ENCODE peak calls at places on chromosomes 1 and 21, in five cellular contexts. One of them, this sample, is unnamed.

GRCh38 chr1:178418284-178418955 is 78.3 kb downstream of the CLEC20A start:
- DNase-seq in endothelial cell of umbilical vein: no peak
- DNase-seq in HCT116: no peak
- DNase-seq in breast epithelium: no peak
- DNase-seq in esophagus muscularis mucosa: no peak
- DNase-seq in this sample: no peak

GRCh38 chr1:239722080-239722479 is 335.7 kb downstream of the CHRM3 start:
- DNase-seq in endothelial cell of umbilical vein: no peak
- DNase-seq in HCT116: no peak
- DNase-seq in breast epithelium: no peak
- DNase-seq in esophagus muscularis mucosa: no peak
- DNase-seq in this sample: no peak

GRCh38 chr1:28039341-28039740 is 49.1 kb downstream of the EYA3 start:
- DNase-seq in endothelial cell of umbilical vein: no peak
- DNase-seq in HCT116: no peak
- DNase-seq in breast epithelium: no peak
- DNase-seq in esophagus muscularis mucosa: no peak
- DNase-seq in this sample: no peak

GRCh38 chr1:26190373-26190987 is at the start of gene CATSPER4:
- DNase-seq in endothelial cell of umbilical vein: no peak
- DNase-seq in HCT116: no peak
- DNase-seq in breast epithelium: no peak
- DNase-seq in esophagus muscularis mucosa: no peak
- DNase-seq in this sample: no peak

GRCh38 chr1:85464497-85465098 is 361 bp downstream of the DDAH1 start:
- DNase-seq in endothelial cell of umbilical vein: peak; percentile 90
- DNase-seq in HCT116: peak; percentile 15
- DNase-seq in breast epithelium: peak; percentile 30
- DNase-seq in esophagus muscularis mucosa: no peak
- DNase-seq in this sample: no peak

GRCh38 chr1:27595597-27595996 is 8.3 kb downstream of the AHDC1 start:
- DNase-seq in endothelial cell of umbilical vein: no peak
- DNase-seq in HCT116: no peak
- DNase-seq in breast epithelium: no peak
- DNase-seq in esophagus muscularis mucosa: no peak
- DNase-seq in this sample: no peak

GRCh38 chr21:41242238-41242829 is 74.3 kb upstream of the FAM3B start:
- DNase-seq in endothelial cell of umbilical vein: no peak
- DNase-seq in HCT116: no peak
- DNase-seq in breast epithelium: no peak
- DNase-seq in esophagus muscularis mucosa: no peak
- DNase-seq in this sample: peak; percentile 32

GRCh38 chr1:227741166-227741870 is 6.1 kb downstream of the SNAP47 start:
- DNase-seq in endothelial cell of umbilical vein: no peak
- DNase-seq in HCT116: no peak
- DNase-seq in breast epithelium: no peak
- DNase-seq in esophagus muscularis mucosa: no peak
- DNase-seq in this sample: no peak

GRCh38 chr1:151024540-151025146 is 11.7 kb upstream of the BNIPL start:
- DNase-seq in endothelial cell of umbilical vein: peak; percentile 74
- DNase-seq in HCT116: peak; percentile 46
- DNase-seq in breast epithelium: peak; percentile 68
- DNase-seq in esophagus muscularis mucosa: peak; percentile 93
- DNase-seq in this sample: no peak

GRCh38 chr1:207362962-207363858 is 41.7 kb downstream of the CD55 start:
- DNase-seq in endothelial cell of umbilical vein: no peak
- DNase-seq in HCT116: no peak
- DNase-seq in breast epithelium: no peak
- DNase-seq in esophagus muscularis mucosa: no peak
- DNase-seq in this sample: no peak

GRCh38 chr1:201813226-201813625 is 15.7 kb upstream of the IPO9 start:
- DNase-seq in endothelial cell of umbilical vein: no peak
- DNase-seq in HCT116: no peak
- DNase-seq in breast epithelium: no peak
- DNase-seq in esophagus muscularis mucosa: no peak
- DNase-seq in this sample: no peak

GRCh38 chr1:63640633-63641567 is 47.7 kb downstream of the PGM1 start:
- DNase-seq in endothelial cell of umbilical vein: no peak
- DNase-seq in HCT116: no peak
- DNase-seq in breast epithelium: no peak
- DNase-seq in esophagus muscularis mucosa: no peak
- DNase-seq in this sample: no peak

GRCh38 chr21:46633561-46633960 is 1.9 kb upstream of the PRMT2 start:
- DNase-seq in endothelial cell of umbilical vein: no peak
- DNase-seq in HCT116: no peak
- DNase-seq in breast epithelium: no peak
- DNase-seq in esophagus muscularis mucosa: no peak
- DNase-seq in this sample: no peak

GRCh38 chr1:155004352-155005075 is 1.9 kb downstream of the ZBTB7B start:
- DNase-seq in endothelial cell of umbilical vein: no peak
- DNase-seq in HCT116: no peak
- DNase-seq in breast epithelium: no peak
- DNase-seq in esophagus muscularis mucosa: no peak
- DNase-seq in this sample: no peak

GRCh38 chr1:214850432-214851010 is 232.0 kb upstream of the KCNK2 start:
- DNase-seq in endothelial cell of umbilical vein: no peak
- DNase-seq in HCT116: no peak
- DNase-seq in breast epithelium: no peak
- DNase-seq in esophagus muscularis mucosa: no peak
- DNase-seq in this sample: no peak

GRCh38 chr1:99137546-99138206 is 126.6 kb upstream of the PLPPR4 start:
- DNase-seq in endothelial cell of umbilical vein: no peak
- DNase-seq in HCT116: no peak
- DNase-seq in breast epithelium: no peak
- DNase-seq in esophagus muscularis mucosa: no peak
- DNase-seq in this sample: no peak

GRCh38 chr1:219312967-219313366 is 139.3 kb downstream of the LYPLAL1 start:
- DNase-seq in endothelial cell of umbilical vein: peak; percentile 71
- DNase-seq in HCT116: no peak
- DNase-seq in breast epithelium: no peak
- DNase-seq in esophagus muscularis mucosa: no peak
- DNase-seq in this sample: no peak

GRCh38 chr1:116962976-116963639 is 38.5 kb upstream of the CD101 start:
- DNase-seq in endothelial cell of umbilical vein: no peak
- DNase-seq in HCT116: no peak
- DNase-seq in breast epithelium: no peak
- DNase-seq in esophagus muscularis mucosa: peak; percentile 62
- DNase-seq in this sample: peak; percentile 54

GRCh38 chr1:67574221-67574620 is 110.8 kb upstream of the GADD45A start:
- DNase-seq in endothelial cell of umbilical vein: no peak
- DNase-seq in HCT116: no peak
- DNase-seq in breast epithelium: no peak
- DNase-seq in esophagus muscularis mucosa: no peak
- DNase-seq in this sample: no peak

GRCh38 chr1:28309702-28310101 is 19.1 kb upstream of the MED18 start:
- DNase-seq in endothelial cell of umbilical vein: no peak
- DNase-seq in HCT116: no peak
- DNase-seq in breast epithelium: no peak
- DNase-seq in esophagus muscularis mucosa: no peak
- DNase-seq in this sample: no peak

GRCh38 chr1:222970711-222971110 is 155.9 kb downstream of the DISP1 start:
- DNase-seq in endothelial cell of umbilical vein: no peak
- DNase-seq in HCT116: no peak
- DNase-seq in breast epithelium: no peak
- DNase-seq in esophagus muscularis mucosa: no peak
- DNase-seq in this sample: no peak

GRCh38 chr1:222975472-222976122 is 160.8 kb downstream of the DISP1 start:
- DNase-seq in endothelial cell of umbilical vein: no peak
- DNase-seq in HCT116: no peak
- DNase-seq in breast epithelium: no peak
- DNase-seq in esophagus muscularis mucosa: no peak
- DNase-seq in this sample: no peak

GRCh38 chr1:222974496-222974895 is 159.7 kb downstream of the DISP1 start:
- DNase-seq in endothelial cell of umbilical vein: peak; percentile 28
- DNase-seq in HCT116: no peak
- DNase-seq in breast epithelium: no peak
- DNase-seq in esophagus muscularis mucosa: no peak
- DNase-seq in this sample: no peak

GRCh38 chr1:222973561-222973960 is 158.7 kb downstream of the DISP1 start:
- DNase-seq in endothelial cell of umbilical vein: no peak
- DNase-seq in HCT116: no peak
- DNase-seq in breast epithelium: no peak
- DNase-seq in esophagus muscularis mucosa: no peak
- DNase-seq in this sample: no peak

DNA sequence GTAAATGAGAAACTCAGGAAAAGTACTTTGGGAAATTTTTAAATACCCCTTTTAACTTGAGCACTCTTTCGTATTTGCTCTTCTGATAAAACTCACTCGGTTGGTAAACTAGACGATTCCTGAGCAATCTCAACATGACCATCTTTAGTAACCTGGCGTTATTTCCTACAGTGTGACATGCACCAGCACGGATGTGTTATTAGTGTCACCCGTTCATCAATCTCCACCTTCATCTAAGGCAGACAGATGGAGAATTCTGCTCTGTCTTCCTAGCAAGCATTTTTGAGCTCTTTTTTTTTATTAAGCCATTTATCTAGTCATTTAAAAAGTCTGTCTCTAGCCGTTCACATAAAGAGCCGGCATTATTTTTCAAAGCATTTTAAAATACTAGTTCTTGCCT is 155.2 kb downstream of the DISP1 start:
- DNase-seq in endothelial cell of umbilical vein: no peak
- DNase-seq in HCT116: no peak
- DNase-seq in breast epithelium: no peak
- DNase-seq in esophagus muscularis mucosa: no peak
- DNase-seq in this sample: no peak
- TF ChIP-seq POLR2AphosphoS5 in endothelial cell of umbilical vein: no peak
- TF ChIP-seq POLR2AphosphoS5 in HCT116: no peak
- TF ChIP-seq POLR2AphosphoS5 in breast epithelium: no peak
- TF ChIP-seq POLR2AphosphoS5 in esophagus muscularis mucosa: no peak
- TF ChIP-seq POLR2AphosphoS5 in this sample: no peak

DNA sequence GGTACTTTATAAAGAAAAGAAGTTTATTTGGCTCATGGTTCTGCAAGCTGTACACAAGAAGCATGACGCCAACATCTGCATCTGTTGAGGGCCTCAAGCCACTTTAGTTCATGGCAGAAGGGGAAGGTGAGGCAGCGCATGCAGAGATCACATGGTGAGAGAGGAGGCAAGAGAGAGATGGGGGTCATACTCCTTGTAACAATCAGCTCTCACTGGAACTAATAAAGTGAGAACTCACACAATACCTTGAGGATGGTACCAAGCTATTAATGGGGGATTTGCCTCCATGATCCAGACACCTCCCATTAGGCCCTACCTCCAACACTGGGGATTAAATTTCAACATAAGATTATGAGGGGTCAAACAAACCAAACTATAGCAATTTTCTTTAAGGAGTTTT is 3.3 kb upstream of the RGL1 start:
- DNase-seq in endothelial cell of umbilical vein: no peak
- DNase-seq in HCT116: no peak
- DNase-seq in breast epithelium: no peak
- DNase-seq in esophagus muscularis mucosa: no peak
- DNase-seq in this sample: no peak
- H3K9me3 ChIP-seq in endothelial cell of umbilical vein: no peaks in the 10 kb centered on the region
- H3K9me3 ChIP-seq in HCT116: no peaks in the 10 kb centered on the region
- H3K9me3 ChIP-seq in breast epithelium: no peaks in the 10 kb centered on the region
- H3K9me3 ChIP-seq in esophagus muscularis mucosa: no peaks in the 10 kb centered on the region
- H3K9me3 ChIP-seq in this sample: no peaks in the 10 kb centered on the region

GRCh38 chr1:36298640-36299039 is 7.5 kb upstream of the SH3D21 start:
- DNase-seq in endothelial cell of umbilical vein: no peak
- DNase-seq in HCT116: no peak
- DNase-seq in breast epithelium: peak; percentile 15
- DNase-seq in esophagus muscularis mucosa: no peak
- DNase-seq in this sample: no peak
- TF ChIP-seq POLR2A in endothelial cell of umbilical vein: no peak
- TF ChIP-seq POLR2A in HCT116: no peak
- TF ChIP-seq POLR2A in breast epithelium: no peak
- TF ChIP-seq POLR2A in esophagus muscularis mucosa: no peak
- TF ChIP-seq POLR2A in this sample: no peak

GRCh38 chr1:170694172-170694926 is 30.4 kb downstream of the PRRX1 start:
- DNase-seq in endothelial cell of umbilical vein: no peak
- DNase-seq in HCT116: no peak
- DNase-seq in breast epithelium: no peak
- DNase-seq in esophagus muscularis mucosa: peak; percentile 24
- DNase-seq in this sample: no peak
- TF ChIP-seq POLR2AphosphoS5 in endothelial cell of umbilical vein: no peak
- TF ChIP-seq POLR2AphosphoS5 in HCT116: no peak
- TF ChIP-seq POLR2AphosphoS5 in breast epithelium: no peak
- TF ChIP-seq POLR2AphosphoS5 in esophagus muscularis mucosa: no peak
- TF ChIP-seq POLR2AphosphoS5 in this sample: no peak

GRCh38 chr1:3021801-3022401 is 634 bp downstream of the ACTRT2 start:
- DNase-seq in endothelial cell of umbilical vein: no peak
- DNase-seq in HCT116: no peak
- DNase-seq in breast epithelium: no peak
- DNase-seq in esophagus muscularis mucosa: no peak
- DNase-seq in this sample: no peak
- H3K9me3 ChIP-seq in endothelial cell of umbilical vein: peaks cover 2% of the 10 kb centered on the region
- H3K9me3 ChIP-seq in HCT116: no peaks in the 10 kb centered on the region
- H3K9me3 ChIP-seq in breast epithelium: peaks cover 3% of the 10 kb centered on the region
- H3K9me3 ChIP-seq in esophagus muscularis mucosa: no peaks in the 10 kb centered on the region
- H3K9me3 ChIP-seq in this sample: no peaks in the 10 kb centered on the region

GRCh38 chr1:156148236-156148635 is 5.1 kb upstream of the SEMA4A start:
- DNase-seq in endothelial cell of umbilical vein: peak; percentile 65
- DNase-seq in HCT116: no peak
- DNase-seq in breast epithelium: no peak
- DNase-seq in esophagus muscularis mucosa: no peak
- DNase-seq in this sample: no peak
- TF ChIP-seq POLR2A in endothelial cell of umbilical vein: no peak
- TF ChIP-seq POLR2A in HCT116: no peak
- TF ChIP-seq POLR2A in breast epithelium: no peak
- TF ChIP-seq POLR2A in esophagus muscularis mucosa: no peak
- TF ChIP-seq POLR2A in this sample: no peak

GRCh38 chr21:26169061-26169610 is 1.4 kb downstream of the APP start:
- DNase-seq in endothelial cell of umbilical vein: peak; percentile 76
- DNase-seq in HCT116: peak; percentile 29
- DNase-seq in breast epithelium: peak; percentile 42
- DNase-seq in esophagus muscularis mucosa: no peak
- DNase-seq in this sample: no peak
- TF ChIP-seq POLR2AphosphoS5 in endothelial cell of umbilical vein: no peak
- TF ChIP-seq POLR2AphosphoS5 in HCT116: no peak
- TF ChIP-seq POLR2AphosphoS5 in breast epithelium: no peak
- TF ChIP-seq POLR2AphosphoS5 in esophagus muscularis mucosa: no peak
- TF ChIP-seq POLR2AphosphoS5 in this sample: no peak

DNA sequence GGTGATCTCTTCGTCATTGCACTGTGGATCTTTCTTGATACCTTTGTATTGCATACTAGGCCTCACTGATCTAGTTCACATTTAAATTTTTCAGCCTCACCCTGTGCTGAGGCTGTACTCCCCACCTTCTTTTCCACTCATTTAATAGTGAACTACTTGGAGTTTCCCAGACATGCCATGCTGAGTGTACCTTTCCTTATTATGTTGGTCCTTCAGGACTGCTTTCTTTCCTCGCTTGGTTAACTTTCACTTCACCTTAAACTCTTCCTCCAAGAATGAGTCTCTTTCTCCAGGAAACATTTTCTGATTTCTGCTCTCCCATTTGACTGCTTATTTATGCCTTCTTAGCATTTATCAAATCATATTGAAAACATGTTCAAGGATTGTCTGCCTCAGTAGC is 20.8 kb downstream of the RNF2 start:
- DNase-seq in endothelial cell of umbilical vein: no peak
- DNase-seq in HCT116: no peak
- DNase-seq in breast epithelium: no peak
- DNase-seq in esophagus muscularis mucosa: no peak
- DNase-seq in this sample: no peak
- H3K9me3 ChIP-seq in endothelial cell of umbilical vein: no peaks in the 10 kb centered on the region
- H3K9me3 ChIP-seq in HCT116: no peaks in the 10 kb centered on the region
- H3K9me3 ChIP-seq in breast epithelium: no peaks in the 10 kb centered on the region
- H3K9me3 ChIP-seq in esophagus muscularis mucosa: peaks cover 4% of the 10 kb centered on the region
- H3K9me3 ChIP-seq in this sample: no peaks in the 10 kb centered on the region